ENCODE peak calls at places on chromosome 10, in six cellular contexts. One of them, this sample, is unnamed.

GRCh38 chr10:122286872-122287271 is 15.8 kb downstream of the BTBD16 start:
- DNase-seq in K562: no peak
- DNase-seq in A549: no peak
- DNase-seq in body of pancreas: no peak
- DNase-seq in Peyer's patch: no peak
- DNase-seq in IMR-90: peak
- DNase-seq in this sample: peak

GRCh38 chr10:104029528-104029875 is 56.2 kb downstream of the COL17A1 start:
- DNase-seq in K562: no peak
- DNase-seq in body of pancreas: no peak
- DNase-seq in IMR-90: peak
- DNase-seq in Peyer's patch: no peak
- DNase-seq in A549: no peak
- DNase-seq in this sample: no peak

GRCh38 chr10:42959833-42960232 is 117.0 kb upstream of the RET start:
- DNase-seq in IMR-90: no peak
- DNase-seq in body of pancreas: no peak
- DNase-seq in K562: no peak
- DNase-seq in Peyer's patch: no peak
- DNase-seq in A549: no peak
- DNase-seq in this sample: no peak

GRCh38 chr10:55351431-55351830 is 550.4 kb upstream of the PCDH15 start:
- DNase-seq in A549: no peak
- DNase-seq in Peyer's patch: no peak
- DNase-seq in body of pancreas: no peak
- DNase-seq in IMR-90: no peak
- DNase-seq in K562: no peak
- DNase-seq in this sample: no peak

GRCh38 chr10:19302117-19302516 is 253.5 kb downstream of the MALRD1 start:
- DNase-seq in Peyer's patch: no peak
- DNase-seq in body of pancreas: no peak
- DNase-seq in IMR-90: peak
- DNase-seq in K562: no peak
- DNase-seq in A549: peak
- DNase-seq in this sample: no peak

GRCh38 chr10:70432101-70432500 is 9.4 kb downstream of the NODAL start:
- DNase-seq in A549: no peak
- DNase-seq in IMR-90: no peak
- DNase-seq in Peyer's patch: no peak
- DNase-seq in K562: no peak
- DNase-seq in body of pancreas: peak
- DNase-seq in this sample: no peak

GRCh38 chr10:118662228-118663035 is 67.0 kb upstream of the PRLHR start:
- DNase-seq in K562: no peak
- DNase-seq in Peyer's patch: no peak
- DNase-seq in IMR-90: no peak
- DNase-seq in A549: no peak
- DNase-seq in body of pancreas: no peak
- DNase-seq in this sample: no peak

GRCh38 chr10:112490543-112490942 is 43.5 kb downstream of the VTI1A start:
- DNase-seq in Peyer's patch: no peak
- DNase-seq in A549: no peak
- DNase-seq in body of pancreas: no peak
- DNase-seq in IMR-90: peak
- DNase-seq in K562: no peak
- DNase-seq in this sample: no peak

GRCh38 chr10:104337985-104338735 is at the start of gene ITPRIP:
- DNase-seq in IMR-90: peak
- DNase-seq in Peyer's patch: peak
- DNase-seq in A549: peak
- DNase-seq in K562: peak
- DNase-seq in body of pancreas: peak
- DNase-seq in this sample: peak

GRCh38 chr10:63773962-63774361 is 252.8 kb downstream of the REEP3 start:
- DNase-seq in Peyer's patch: no peak
- DNase-seq in body of pancreas: no peak
- DNase-seq in IMR-90: no peak
- DNase-seq in A549: no peak
- DNase-seq in K562: no peak
- DNase-seq in this sample: no peak

GRCh38 chr10:86090807-86091206 is 275.8 kb downstream of the GRID1 start:
- DNase-seq in K562: no peak
- DNase-seq in Peyer's patch: no peak
- DNase-seq in body of pancreas: no peak
- DNase-seq in IMR-90: no peak
- DNase-seq in A549: no peak
- DNase-seq in this sample: no peak

GRCh38 chr10:100734295-100735086 is 10.9 kb upstream of the PAX2 start:
- DNase-seq in body of pancreas: no peak
- DNase-seq in A549: no peak
- DNase-seq in Peyer's patch: no peak
- DNase-seq in IMR-90: no peak
- DNase-seq in K562: no peak
- DNase-seq in this sample: no peak

GRCh38 chr10:103966671-103967432 is at the start of gene SLK:
- DNase-seq in Peyer's patch: peak
- DNase-seq in IMR-90: peak
- DNase-seq in A549: peak
- DNase-seq in K562: peak
- DNase-seq in body of pancreas: peak
- DNase-seq in this sample: peak

DNA sequence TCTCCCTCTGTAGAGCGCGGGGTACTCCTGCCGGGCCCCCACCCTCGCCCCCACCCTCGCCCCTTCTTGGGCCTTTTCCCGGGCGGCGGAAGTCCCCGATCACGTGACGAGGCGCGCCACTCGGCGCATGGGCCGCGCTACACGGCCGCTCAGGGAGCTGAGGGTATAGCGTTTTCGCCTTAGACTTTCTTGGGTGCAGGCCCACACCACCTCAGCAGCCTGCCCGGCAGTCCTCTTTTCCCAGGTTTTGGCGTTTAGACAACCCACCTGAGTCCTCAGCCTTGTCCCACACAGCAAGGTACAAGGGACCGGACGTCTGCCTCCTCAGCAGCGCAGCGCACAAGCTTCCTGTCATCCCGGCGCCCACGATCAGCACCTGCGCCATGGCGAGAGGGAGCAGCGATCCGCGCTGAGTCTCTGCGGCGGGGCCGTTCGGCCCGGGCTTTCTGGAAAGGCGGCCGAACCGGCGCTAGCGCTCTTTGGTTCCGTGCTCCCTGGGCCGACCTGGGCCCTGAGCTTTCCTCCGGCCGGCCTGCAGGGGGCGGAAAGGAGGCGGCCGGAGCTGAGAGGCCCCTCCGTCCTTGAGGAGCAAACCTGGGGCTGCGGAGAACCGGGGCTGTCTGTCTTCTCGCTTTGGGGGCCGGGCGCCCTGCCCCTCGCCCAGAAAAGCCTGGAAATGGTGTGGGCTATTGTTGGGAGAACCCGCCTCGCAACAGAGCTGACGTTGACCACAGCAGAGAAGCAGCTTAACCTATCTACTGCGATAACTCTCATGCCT is at the start of gene RNLS:
- DNase-seq in body of pancreas: peak
- DNase-seq in Peyer's patch: peak
- DNase-seq in IMR-90: peak
- DNase-seq in K562: peak
- DNase-seq in A549: peak
- DNase-seq in this sample: peak
- TF ChIP-seq POLR2A in body of pancreas: peak
- TF ChIP-seq POLR2A in Peyer's patch: peak
- TF ChIP-seq POLR2A in IMR-90: no peak
- TF ChIP-seq POLR2A in K562: no peak
- TF ChIP-seq POLR2A in A549: peak
- TF ChIP-seq POLR2A in this sample: peak

GRCh38 chr10:102422586-102423129 is 2.0 kb downstream of the FBXL15 start:
- DNase-seq in IMR-90: peak
- DNase-seq in A549: peak
- DNase-seq in Peyer's patch: peak
- DNase-seq in body of pancreas: peak
- DNase-seq in K562: peak
- DNase-seq in this sample: no peak

GRCh38 chr10:102420443-102420809 is 210 bp upstream of the FBXL15 start:
- DNase-seq in K562: no peak
- DNase-seq in body of pancreas: peak
- DNase-seq in Peyer's patch: no peak
- DNase-seq in A549: no peak
- DNase-seq in IMR-90: no peak
- DNase-seq in this sample: peak

GRCh38 chr10:102419561-102420442 is 834 bp upstream of the FBXL15 start:
- DNase-seq in Peyer's patch: peak
- DNase-seq in K562: peak
- DNase-seq in A549: peak
- DNase-seq in body of pancreas: peak
- DNase-seq in IMR-90: no peak
- DNase-seq in this sample: no peak

GRCh38 chr10:102421645-102422585 is 1.3 kb downstream of the FBXL15 start:
- DNase-seq in IMR-90: no peak
- DNase-seq in A549: no peak
- DNase-seq in K562: peak
- DNase-seq in Peyer's patch: peak
- DNase-seq in body of pancreas: peak
- DNase-seq in this sample: no peak

DNA sequence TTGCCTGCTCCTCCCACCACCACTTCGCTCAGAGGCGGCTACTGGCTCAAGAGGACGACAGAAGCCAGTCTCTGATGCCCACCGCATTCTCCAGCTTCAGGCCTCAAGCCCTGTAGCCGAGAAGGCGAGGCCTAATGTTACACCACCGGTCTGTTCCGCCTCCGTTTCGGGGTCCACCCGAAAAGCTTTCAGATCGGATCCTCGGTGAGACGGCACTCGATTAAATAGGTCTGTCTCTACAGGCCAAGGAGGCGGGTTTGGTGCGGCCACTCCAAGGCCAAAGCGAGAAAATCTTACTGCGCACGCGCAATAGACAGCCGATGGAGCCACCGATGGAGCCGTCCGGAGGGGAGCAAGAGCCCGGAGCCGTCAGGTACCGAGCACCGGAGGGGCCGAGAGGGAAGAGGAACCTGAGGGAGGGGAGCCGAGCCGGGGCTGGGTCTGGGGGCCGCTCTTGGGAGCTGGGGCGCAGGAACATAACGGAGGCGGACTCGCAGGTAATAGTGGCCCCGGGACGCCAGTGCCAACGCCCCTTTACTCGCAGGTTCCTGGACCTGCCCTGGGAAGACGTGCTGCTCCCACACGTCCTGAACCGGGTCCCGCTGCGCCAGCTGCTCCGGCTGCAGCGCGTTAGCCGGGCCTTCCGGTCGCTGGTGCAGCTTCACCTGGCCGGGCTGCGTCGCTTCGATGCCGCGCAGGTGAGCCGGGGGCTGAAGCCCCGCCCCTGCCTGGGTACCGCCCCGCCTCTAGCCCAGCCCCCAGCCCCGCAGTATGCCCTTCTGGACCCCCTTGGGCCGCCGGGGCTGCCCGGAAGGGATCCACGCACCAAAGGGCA is at the start of gene FBXL15:
- DNase-seq in A549: peak
- DNase-seq in K562: peak
- DNase-seq in Peyer's patch: peak
- DNase-seq in body of pancreas: peak
- DNase-seq in IMR-90: peak
- DNase-seq in this sample: peak
- TF ChIP-seq POLR2A in A549: peak
- TF ChIP-seq POLR2A in K562: peak
- TF ChIP-seq POLR2A in Peyer's patch: peak
- TF ChIP-seq POLR2A in body of pancreas: peak
- TF ChIP-seq POLR2A in IMR-90: peak
- TF ChIP-seq POLR2A in this sample: peak

GRCh38 chr10:114404171-114405010 is at the start of gene AFAP1L2:
- DNase-seq in Peyer's patch: no peak
- DNase-seq in A549: peak
- DNase-seq in K562: peak
- DNase-seq in IMR-90: no peak
- DNase-seq in body of pancreas: peak
- DNase-seq in this sample: no peak
- TF ChIP-seq POLR2A in Peyer's patch: peak
- TF ChIP-seq POLR2A in A549: peak
- TF ChIP-seq POLR2A in K562: no peak
- TF ChIP-seq POLR2A in IMR-90: no peak
- TF ChIP-seq POLR2A in body of pancreas: peak
- TF ChIP-seq POLR2A in this sample: peak

GRCh38 chr10:98414578-98414931 is 427 bp downstream of the PYROXD2 start:
- DNase-seq in K562: no peak
- DNase-seq in A549: no peak
- DNase-seq in Peyer's patch: no peak
- DNase-seq in IMR-90: no peak
- DNase-seq in body of pancreas: no peak
- DNase-seq in this sample: no peak

GRCh38 chr10:98416589-98416988 is 1.6 kb upstream of the PYROXD2 start:
- DNase-seq in A549: no peak
- DNase-seq in IMR-90: no peak
- DNase-seq in K562: no peak
- DNase-seq in Peyer's patch: no peak
- DNase-seq in body of pancreas: no peak
- DNase-seq in this sample: no peak

GRCh38 chr10:98415710-98416077 is 712 bp upstream of the PYROXD2 start:
- DNase-seq in A549: no peak
- DNase-seq in body of pancreas: no peak
- DNase-seq in IMR-90: no peak
- DNase-seq in K562: no peak
- DNase-seq in Peyer's patch: no peak
- DNase-seq in this sample: no peak

GRCh38 chr10:98416989-98417388 is 2.0 kb upstream of the PYROXD2 start:
- DNase-seq in A549: no peak
- DNase-seq in K562: no peak
- DNase-seq in IMR-90: no peak
- DNase-seq in Peyer's patch: no peak
- DNase-seq in body of pancreas: no peak
- DNase-seq in this sample: no peak

GRCh38 chr10:98414932-98415709 is at the start of gene PYROXD2:
- DNase-seq in body of pancreas: peak
- DNase-seq in A549: peak
- DNase-seq in Peyer's patch: peak
- DNase-seq in K562: peak
- DNase-seq in IMR-90: peak
- DNase-seq in this sample: peak
- TF ChIP-seq POLR2A in body of pancreas: peak
- TF ChIP-seq POLR2A in A549: peak
- TF ChIP-seq POLR2A in Peyer's patch: no peak
- TF ChIP-seq POLR2A in K562: peak
- TF ChIP-seq POLR2A in IMR-90: peak
- TF ChIP-seq POLR2A in this sample: peak

This sample was measured in H54.